ENCODE peak calls at places on chromosome 12, in eight cellular contexts. One of them, this sample, is unnamed.

GRCh38 chr12:106020736-106021135 is 118.0 kb downstream of the NUAK1 start:
- DNase-seq in hepatic stellate cell: no peak
- DNase-seq in activated CD8-positive, alpha-beta memory T cell treated with anti-CD3 and anti-CD28 coated beads for 1 hour: no peak
- DNase-seq in GDM1: no peak
- DNase-seq in breast epithelium: no peak
- DNase-seq in MM.1S: no peak
- DNase-seq in T-helper 17 cell: no peak
- DNase-seq in RWPE1: no peak
- DNase-seq in this sample: no peak

GRCh38 chr12:90074086-90074485 is 365.4 kb upstream of the ATP2B1 start:
- DNase-seq in hepatic stellate cell: no peak
- DNase-seq in activated CD8-positive, alpha-beta memory T cell treated with anti-CD3 and anti-CD28 coated beads for 1 hour: no peak
- DNase-seq in GDM1: no peak
- DNase-seq in breast epithelium: no peak
- DNase-seq in MM.1S: no peak
- DNase-seq in T-helper 17 cell: no peak
- DNase-seq in RWPE1: no peak
- DNase-seq in this sample: no peak

GRCh38 chr12:60977966-60978365 is 1282.2 kb upstream of the USP15 start:
- DNase-seq in hepatic stellate cell: no peak
- DNase-seq in activated CD8-positive, alpha-beta memory T cell treated with anti-CD3 and anti-CD28 coated beads for 1 hour: no peak
- DNase-seq in GDM1: no peak
- DNase-seq in breast epithelium: no peak
- DNase-seq in MM.1S: no peak
- DNase-seq in T-helper 17 cell: no peak
- DNase-seq in RWPE1: peak
- DNase-seq in this sample: peak

GRCh38 chr12:122681814-122682213 is 21.3 kb downstream of the HCAR2 start:
- DNase-seq in hepatic stellate cell: no peak
- DNase-seq in activated CD8-positive, alpha-beta memory T cell treated with anti-CD3 and anti-CD28 coated beads for 1 hour: no peak
- DNase-seq in GDM1: no peak
- DNase-seq in breast epithelium: no peak
- DNase-seq in MM.1S: no peak
- DNase-seq in T-helper 17 cell: no peak
- DNase-seq in RWPE1: no peak
- DNase-seq in this sample: peak

GRCh38 chr12:109944561-109944960 is 44.5 kb downstream of the TCHP start:
- DNase-seq in hepatic stellate cell: no peak
- DNase-seq in activated CD8-positive, alpha-beta memory T cell treated with anti-CD3 and anti-CD28 coated beads for 1 hour: no peak
- DNase-seq in GDM1: no peak
- DNase-seq in breast epithelium: no peak
- DNase-seq in MM.1S: no peak
- DNase-seq in T-helper 17 cell: no peak
- DNase-seq in RWPE1: no peak
- DNase-seq in this sample: no peak

GRCh38 chr12:98402081-98402480 is 113.3 kb upstream of the TMPO start:
- DNase-seq in hepatic stellate cell: no peak
- DNase-seq in activated CD8-positive, alpha-beta memory T cell treated with anti-CD3 and anti-CD28 coated beads for 1 hour: no peak
- DNase-seq in GDM1: no peak
- DNase-seq in breast epithelium: no peak
- DNase-seq in MM.1S: no peak
- DNase-seq in T-helper 17 cell: no peak
- DNase-seq in RWPE1: peak
- DNase-seq in this sample: no peak

GRCh38 chr12:85036241-85036707 is at the start of the genes LRRIQ1 and TSPAN19:
- DNase-seq in hepatic stellate cell: peak
- DNase-seq in activated CD8-positive, alpha-beta memory T cell treated with anti-CD3 and anti-CD28 coated beads for 1 hour: no peak
- DNase-seq in GDM1: no peak
- DNase-seq in breast epithelium: peak
- DNase-seq in MM.1S: peak
- DNase-seq in T-helper 17 cell: no peak
- DNase-seq in RWPE1: peak
- DNase-seq in this sample: peak

GRCh38 chr12:109951751-109952150 is 44.4 kb downstream of the GIT2 start:
- DNase-seq in hepatic stellate cell: peak
- DNase-seq in activated CD8-positive, alpha-beta memory T cell treated with anti-CD3 and anti-CD28 coated beads for 1 hour: no peak
- DNase-seq in GDM1: no peak
- DNase-seq in breast epithelium: no peak
- DNase-seq in MM.1S: no peak
- DNase-seq in T-helper 17 cell: no peak
- DNase-seq in RWPE1: peak
- DNase-seq in this sample: no peak

GRCh38 chr12:70271025-70271424 is 27.8 kb downstream of the CNOT2 start:
- DNase-seq in hepatic stellate cell: no peak
- DNase-seq in activated CD8-positive, alpha-beta memory T cell treated with anti-CD3 and anti-CD28 coated beads for 1 hour: no peak
- DNase-seq in GDM1: no peak
- DNase-seq in breast epithelium: no peak
- DNase-seq in MM.1S: no peak
- DNase-seq in T-helper 17 cell: no peak
- DNase-seq in RWPE1: no peak
- DNase-seq in this sample: no peak

GRCh38 chr12:23756416-23756815 is 193.1 kb downstream of the SOX5 start:
- DNase-seq in hepatic stellate cell: no peak
- DNase-seq in activated CD8-positive, alpha-beta memory T cell treated with anti-CD3 and anti-CD28 coated beads for 1 hour: no peak
- DNase-seq in GDM1: no peak
- DNase-seq in breast epithelium: no peak
- DNase-seq in MM.1S: no peak
- DNase-seq in T-helper 17 cell: no peak
- DNase-seq in RWPE1: no peak
- DNase-seq in this sample: no peak

GRCh38 chr12:93583993-93584392 is 11.5 kb downstream of the SOCS2 start:
- DNase-seq in hepatic stellate cell: no peak
- DNase-seq in activated CD8-positive, alpha-beta memory T cell treated with anti-CD3 and anti-CD28 coated beads for 1 hour: no peak
- DNase-seq in GDM1: no peak
- DNase-seq in breast epithelium: no peak
- DNase-seq in MM.1S: no peak
- DNase-seq in T-helper 17 cell: no peak
- DNase-seq in RWPE1: no peak
- DNase-seq in this sample: no peak

GRCh38 chr12:121793501-121793835 is at the start of gene RHOF:
- DNase-seq in hepatic stellate cell: no peak
- DNase-seq in activated CD8-positive, alpha-beta memory T cell treated with anti-CD3 and anti-CD28 coated beads for 1 hour: no peak
- DNase-seq in GDM1: peak
- DNase-seq in breast epithelium: no peak
- DNase-seq in MM.1S: peak
- DNase-seq in T-helper 17 cell: peak
- DNase-seq in RWPE1: no peak
- DNase-seq in this sample: no peak

GRCh38 chr12:108582981-108583770 is 14.7 kb downstream of the TMEM119 start:
- DNase-seq in hepatic stellate cell: no peak
- DNase-seq in activated CD8-positive, alpha-beta memory T cell treated with anti-CD3 and anti-CD28 coated beads for 1 hour: no peak
- DNase-seq in GDM1: no peak
- DNase-seq in breast epithelium: no peak
- DNase-seq in MM.1S: no peak
- DNase-seq in T-helper 17 cell: no peak
- DNase-seq in RWPE1: no peak
- DNase-seq in this sample: no peak

GRCh38 chr12:30753761-30754382 is 879 bp downstream of the CAPRIN2 start:
- DNase-seq in hepatic stellate cell: peak
- DNase-seq in activated CD8-positive, alpha-beta memory T cell treated with anti-CD3 and anti-CD28 coated beads for 1 hour: no peak
- DNase-seq in GDM1: no peak
- DNase-seq in breast epithelium: no peak
- DNase-seq in MM.1S: peak
- DNase-seq in T-helper 17 cell: no peak
- DNase-seq in RWPE1: peak
- DNase-seq in this sample: peak

GRCh38 chr12:105451211-105451610 is 120.7 kb downstream of the C12orf75 start:
- DNase-seq in hepatic stellate cell: peak
- DNase-seq in activated CD8-positive, alpha-beta memory T cell treated with anti-CD3 and anti-CD28 coated beads for 1 hour: no peak
- DNase-seq in GDM1: no peak
- DNase-seq in breast epithelium: no peak
- DNase-seq in MM.1S: no peak
- DNase-seq in T-helper 17 cell: no peak
- DNase-seq in RWPE1: no peak
- DNase-seq in this sample: no peak

GRCh38 chr12:54217309-54217661 is 28.5 kb upstream of the SMUG1 start:
- DNase-seq in hepatic stellate cell: no peak
- DNase-seq in activated CD8-positive, alpha-beta memory T cell treated with anti-CD3 and anti-CD28 coated beads for 1 hour: no peak
- DNase-seq in GDM1: no peak
- DNase-seq in breast epithelium: no peak
- DNase-seq in MM.1S: no peak
- DNase-seq in T-helper 17 cell: no peak
- DNase-seq in RWPE1: no peak
- DNase-seq in this sample: no peak

GRCh38 chr12:55822228-55822627 is 4.4 kb downstream of the ORMDL2 start:
- DNase-seq in hepatic stellate cell: no peak
- DNase-seq in activated CD8-positive, alpha-beta memory T cell treated with anti-CD3 and anti-CD28 coated beads for 1 hour: no peak
- DNase-seq in GDM1: no peak
- DNase-seq in breast epithelium: no peak
- DNase-seq in MM.1S: no peak
- DNase-seq in T-helper 17 cell: no peak
- DNase-seq in RWPE1: peak
- DNase-seq in this sample: no peak

GRCh38 chr12:102095677-102096263 is 24.1 kb downstream of the NUP37 start:
- DNase-seq in hepatic stellate cell: peak
- DNase-seq in activated CD8-positive, alpha-beta memory T cell treated with anti-CD3 and anti-CD28 coated beads for 1 hour: no peak
- DNase-seq in GDM1: no peak
- DNase-seq in breast epithelium: no peak
- DNase-seq in MM.1S: peak
- DNase-seq in T-helper 17 cell: no peak
- DNase-seq in RWPE1: peak
- DNase-seq in this sample: no peak

GRCh38 chr12:43586646-43587245 is 34.7 kb upstream of the ADAMTS20 start:
- DNase-seq in hepatic stellate cell: no peak
- DNase-seq in activated CD8-positive, alpha-beta memory T cell treated with anti-CD3 and anti-CD28 coated beads for 1 hour: no peak
- DNase-seq in GDM1: no peak
- DNase-seq in breast epithelium: no peak
- DNase-seq in MM.1S: no peak
- DNase-seq in T-helper 17 cell: no peak
- DNase-seq in RWPE1: peak
- DNase-seq in this sample: no peak

GRCh38 chr12:64400041-64400440 is 4.2 kb upstream of the XPOT start:
- DNase-seq in hepatic stellate cell: peak
- DNase-seq in activated CD8-positive, alpha-beta memory T cell treated with anti-CD3 and anti-CD28 coated beads for 1 hour: no peak
- DNase-seq in GDM1: no peak
- DNase-seq in breast epithelium: no peak
- DNase-seq in MM.1S: no peak
- DNase-seq in T-helper 17 cell: peak
- DNase-seq in RWPE1: no peak
- DNase-seq in this sample: peak

GRCh38 chr12:67366530-67367196 is 97.5 kb downstream of the CAND1 start:
- DNase-seq in hepatic stellate cell: peak
- DNase-seq in activated CD8-positive, alpha-beta memory T cell treated with anti-CD3 and anti-CD28 coated beads for 1 hour: no peak
- DNase-seq in GDM1: no peak
- DNase-seq in breast epithelium: no peak
- DNase-seq in MM.1S: no peak
- DNase-seq in T-helper 17 cell: no peak
- DNase-seq in RWPE1: no peak
- DNase-seq in this sample: no peak

GRCh38 chr12:80702889-80703605 is 4.4 kb upstream of the MYF6 start:
- DNase-seq in hepatic stellate cell: peak
- DNase-seq in activated CD8-positive, alpha-beta memory T cell treated with anti-CD3 and anti-CD28 coated beads for 1 hour: no peak
- DNase-seq in GDM1: no peak
- DNase-seq in breast epithelium: no peak
- DNase-seq in MM.1S: peak
- DNase-seq in T-helper 17 cell: no peak
- DNase-seq in RWPE1: peak
- DNase-seq in this sample: no peak

GRCh38 chr12:47802312-47802711 is 17.4 kb downstream of the HDAC7 start:
- DNase-seq in hepatic stellate cell: no peak
- DNase-seq in activated CD8-positive, alpha-beta memory T cell treated with anti-CD3 and anti-CD28 coated beads for 1 hour: no peak
- DNase-seq in GDM1: no peak
- DNase-seq in breast epithelium: no peak
- DNase-seq in MM.1S: no peak
- DNase-seq in T-helper 17 cell: no peak
- DNase-seq in RWPE1: no peak
- DNase-seq in this sample: no peak

GRCh38 chr12:128755565-128755964 is 68.2 kb downstream of the SLC15A4 start:
- DNase-seq in hepatic stellate cell: no peak
- DNase-seq in activated CD8-positive, alpha-beta memory T cell treated with anti-CD3 and anti-CD28 coated beads for 1 hour: no peak
- DNase-seq in GDM1: no peak
- DNase-seq in breast epithelium: no peak
- DNase-seq in MM.1S: no peak
- DNase-seq in T-helper 17 cell: no peak
- DNase-seq in RWPE1: peak
- DNase-seq in this sample: no peak

GRCh38 chr12:66129934-66130266 is 650 bp downstream of the LLPH start:
- DNase-seq in hepatic stellate cell: peak
- DNase-seq in activated CD8-positive, alpha-beta memory T cell treated with anti-CD3 and anti-CD28 coated beads for 1 hour: no peak
- DNase-seq in GDM1: no peak
- DNase-seq in breast epithelium: no peak
- DNase-seq in MM.1S: no peak
- DNase-seq in T-helper 17 cell: no peak
- DNase-seq in RWPE1: peak
- DNase-seq in this sample: no peak

GRCh38 chr12:49921936-49922335 is 18.2 kb upstream of the FAIM2 start:
- DNase-seq in hepatic stellate cell: no peak
- DNase-seq in activated CD8-positive, alpha-beta memory T cell treated with anti-CD3 and anti-CD28 coated beads for 1 hour: no peak
- DNase-seq in GDM1: no peak
- DNase-seq in breast epithelium: no peak
- DNase-seq in MM.1S: no peak
- DNase-seq in T-helper 17 cell: no peak
- DNase-seq in RWPE1: no peak
- DNase-seq in this sample: no peak

GRCh38 chr12:75837700-75838099 is 193.9 kb downstream of the PHLDA1 start:
- DNase-seq in hepatic stellate cell: no peak
- DNase-seq in activated CD8-positive, alpha-beta memory T cell treated with anti-CD3 and anti-CD28 coated beads for 1 hour: no peak
- DNase-seq in GDM1: no peak
- DNase-seq in breast epithelium: no peak
- DNase-seq in MM.1S: no peak
- DNase-seq in T-helper 17 cell: no peak
- DNase-seq in RWPE1: no peak
- DNase-seq in this sample: no peak

GRCh38 chr12:78421011-78421410 is 443.6 kb upstream of the SYT1 start:
- DNase-seq in hepatic stellate cell: no peak
- DNase-seq in activated CD8-positive, alpha-beta memory T cell treated with anti-CD3 and anti-CD28 coated beads for 1 hour: no peak
- DNase-seq in GDM1: no peak
- DNase-seq in breast epithelium: no peak
- DNase-seq in MM.1S: no peak
- DNase-seq in T-helper 17 cell: no peak
- DNase-seq in RWPE1: no peak
- DNase-seq in this sample: no peak

GRCh38 chr12:98238513-98238912 is 276.9 kb upstream of the TMPO start:
- DNase-seq in hepatic stellate cell: no peak
- DNase-seq in activated CD8-positive, alpha-beta memory T cell treated with anti-CD3 and anti-CD28 coated beads for 1 hour: no peak
- DNase-seq in GDM1: no peak
- DNase-seq in breast epithelium: no peak
- DNase-seq in MM.1S: no peak
- DNase-seq in T-helper 17 cell: no peak
- DNase-seq in RWPE1: no peak
- DNase-seq in this sample: no peak